ENCODE peak calls at places on chromosomes 11 and 22, in eight cellular contexts. One of them, this sample, is unnamed.
A peak's percentile ranks its signal among the peaks of the same experiment; 100 is the strongest.

GRCh38 chr11:45928535-45929215 is 6.2 kb downstream of the LARGE2 start:
- DNase-seq in CD8-positive, alpha-beta T cell: no peak
- DNase-seq in PC-3: no peak
- DNase-seq in adrenal gland: peak; percentile 45
- DNase-seq in ovary: no peak
- DNase-seq in CD4-positive, alpha-beta T cell: no peak
- DNase-seq in fibroblast of lung: no peak
- DNase-seq in right cardiac atrium: no peak
- DNase-seq in this sample: no peak

GRCh38 chr11:58866788-58867187 is 22.3 kb upstream of the GLYATL2 start:
- DNase-seq in adrenal gland: no peak
- DNase-seq in PC-3: no peak
- DNase-seq in fibroblast of lung: peak; percentile 4
- DNase-seq in ovary: no peak
- DNase-seq in CD4-positive, alpha-beta T cell: no peak
- DNase-seq in right cardiac atrium: no peak
- DNase-seq in CD8-positive, alpha-beta T cell: no peak
- DNase-seq in this sample: no peak

GRCh38 chr11:7899418-7899817 is 31.6 kb downstream of the OR10A6 start:
- DNase-seq in right cardiac atrium: no peak
- DNase-seq in CD8-positive, alpha-beta T cell: no peak
- DNase-seq in adrenal gland: no peak
- DNase-seq in fibroblast of lung: no peak
- DNase-seq in ovary: no peak
- DNase-seq in CD4-positive, alpha-beta T cell: no peak
- DNase-seq in PC-3: no peak
- DNase-seq in this sample: no peak

GRCh38 chr11:98185245-98185644 is 835.5 kb upstream of the CNTN5 start:
- DNase-seq in CD8-positive, alpha-beta T cell: no peak
- DNase-seq in PC-3: no peak
- DNase-seq in fibroblast of lung: no peak
- DNase-seq in adrenal gland: no peak
- DNase-seq in ovary: no peak
- DNase-seq in right cardiac atrium: peak; percentile 33
- DNase-seq in CD4-positive, alpha-beta T cell: no peak
- DNase-seq in this sample: no peak

GRCh38 chr11:44716256-44716655 is 10.5 kb upstream of the TSPAN18 start:
- DNase-seq in CD4-positive, alpha-beta T cell: no peak
- DNase-seq in adrenal gland: peak; percentile 61
- DNase-seq in fibroblast of lung: no peak
- DNase-seq in right cardiac atrium: no peak
- DNase-seq in PC-3: no peak
- DNase-seq in CD8-positive, alpha-beta T cell: no peak
- DNase-seq in ovary: no peak
- DNase-seq in this sample: no peak

GRCh38 chr11:35418847-35419712 is at the start of gene SLC1A2:
- DNase-seq in right cardiac atrium: peak; percentile 60
- DNase-seq in adrenal gland: no peak
- DNase-seq in ovary: no peak
- DNase-seq in CD8-positive, alpha-beta T cell: no peak
- DNase-seq in fibroblast of lung: peak; percentile 23
- DNase-seq in CD4-positive, alpha-beta T cell: no peak
- DNase-seq in PC-3: no peak
- DNase-seq in this sample: peak; percentile 78

GRCh38 chr11:70637949-70638598 is 239.7 kb downstream of the CTTN start:
- DNase-seq in right cardiac atrium: no peak
- DNase-seq in CD8-positive, alpha-beta T cell: no peak
- DNase-seq in fibroblast of lung: no peak
- DNase-seq in adrenal gland: no peak
- DNase-seq in PC-3: no peak
- DNase-seq in CD4-positive, alpha-beta T cell: no peak
- DNase-seq in ovary: no peak
- DNase-seq in this sample: no peak

GRCh38 chr22:39090426-39091064 is 6.5 kb upstream of the APOBEC3H start:
- DNase-seq in PC-3: peak; percentile 96
- DNase-seq in ovary: no peak
- DNase-seq in right cardiac atrium: peak; percentile 73
- DNase-seq in fibroblast of lung: no peak
- DNase-seq in CD8-positive, alpha-beta T cell: peak; percentile 82
- DNase-seq in CD4-positive, alpha-beta T cell: peak; percentile 79
- DNase-seq in adrenal gland: no peak
- DNase-seq in this sample: no peak

GRCh38 chr11:57255618-57256017 is 18.6 kb upstream of the APLNR start:
- DNase-seq in fibroblast of lung: no peak
- DNase-seq in CD4-positive, alpha-beta T cell: no peak
- DNase-seq in CD8-positive, alpha-beta T cell: no peak
- DNase-seq in PC-3: peak; percentile 18
- DNase-seq in ovary: no peak
- DNase-seq in right cardiac atrium: no peak
- DNase-seq in adrenal gland: no peak
- DNase-seq in this sample: no peak

GRCh38 chr22:20438066-20438677 is 547 bp upstream of the SCARF2 start:
- DNase-seq in ovary: peak; percentile 63
- DNase-seq in right cardiac atrium: no peak
- DNase-seq in fibroblast of lung: peak; percentile 64
- DNase-seq in CD8-positive, alpha-beta T cell: no peak
- DNase-seq in adrenal gland: no peak
- DNase-seq in CD4-positive, alpha-beta T cell: no peak
- DNase-seq in PC-3: no peak
- DNase-seq in this sample: no peak

GRCh38 chr11:43576834-43577521 is 103.6 kb upstream of the HSD17B12 start:
- DNase-seq in CD8-positive, alpha-beta T cell: no peak
- DNase-seq in fibroblast of lung: peak; percentile 46
- DNase-seq in CD4-positive, alpha-beta T cell: no peak
- DNase-seq in ovary: peak; percentile 59
- DNase-seq in right cardiac atrium: peak; percentile 73
- DNase-seq in adrenal gland: peak; percentile 70
- DNase-seq in PC-3: peak; percentile 48
- DNase-seq in this sample: no peak

GRCh38 chr22:49186756-49187155 is 640.9 kb downstream of the BRD1 start:
- DNase-seq in CD8-positive, alpha-beta T cell: no peak
- DNase-seq in right cardiac atrium: no peak
- DNase-seq in adrenal gland: no peak
- DNase-seq in ovary: no peak
- DNase-seq in PC-3: no peak
- DNase-seq in CD4-positive, alpha-beta T cell: no peak
- DNase-seq in fibroblast of lung: no peak
- DNase-seq in this sample: no peak

GRCh38 chr22:24694971-24695928 is 79.3 kb downstream of the PIWIL3 start:
- DNase-seq in CD4-positive, alpha-beta T cell: no peak
- DNase-seq in PC-3: no peak
- DNase-seq in ovary: no peak
- DNase-seq in fibroblast of lung: no peak
- DNase-seq in CD8-positive, alpha-beta T cell: no peak
- DNase-seq in right cardiac atrium: no peak
- DNase-seq in adrenal gland: no peak
- DNase-seq in this sample: no peak

GRCh38 chr22:35313311-35314121 is 13.8 kb downstream of the TOM1 start:
- DNase-seq in right cardiac atrium: no peak
- DNase-seq in ovary: no peak
- DNase-seq in CD8-positive, alpha-beta T cell: no peak
- DNase-seq in adrenal gland: peak; percentile 89
- DNase-seq in fibroblast of lung: peak; percentile 96
- DNase-seq in CD4-positive, alpha-beta T cell: no peak
- DNase-seq in PC-3: peak; percentile 61
- DNase-seq in this sample: no peak

GRCh38 chr11:122140535-122140934 is 24.5 kb upstream of the BLID start:
- DNase-seq in adrenal gland: no peak
- DNase-seq in CD4-positive, alpha-beta T cell: no peak
- DNase-seq in CD8-positive, alpha-beta T cell: no peak
- DNase-seq in PC-3: peak; percentile 93
- DNase-seq in ovary: no peak
- DNase-seq in fibroblast of lung: peak; percentile 94
- DNase-seq in right cardiac atrium: no peak
- DNase-seq in this sample: no peak

GRCh38 chr11:102900346-102900745 is 25.6 kb upstream of the MMP12 start:
- DNase-seq in adrenal gland: no peak
- DNase-seq in PC-3: no peak
- DNase-seq in CD4-positive, alpha-beta T cell: no peak
- DNase-seq in ovary: no peak
- DNase-seq in right cardiac atrium: no peak
- DNase-seq in CD8-positive, alpha-beta T cell: no peak
- DNase-seq in fibroblast of lung: no peak
- DNase-seq in this sample: no peak

GRCh38 chr11:35403765-35404396 is 15.5 kb downstream of the SLC1A2 start:
- DNase-seq in PC-3: no peak
- DNase-seq in fibroblast of lung: no peak
- DNase-seq in right cardiac atrium: no peak
- DNase-seq in CD8-positive, alpha-beta T cell: no peak
- DNase-seq in ovary: no peak
- DNase-seq in CD4-positive, alpha-beta T cell: no peak
- DNase-seq in adrenal gland: no peak
- DNase-seq in this sample: no peak

GRCh38 chr22:50246242-50247175 is 1.7 kb upstream of the TUBGCP6 start:
- DNase-seq in ovary: no peak
- DNase-seq in adrenal gland: no peak
- DNase-seq in fibroblast of lung: no peak
- DNase-seq in PC-3: peak; percentile 23
- DNase-seq in CD4-positive, alpha-beta T cell: no peak
- DNase-seq in right cardiac atrium: no peak
- DNase-seq in CD8-positive, alpha-beta T cell: no peak
- DNase-seq in this sample: no peak

GRCh38 chr22:50247748-50248147 is 2.9 kb upstream of the TUBGCP6 start:
- DNase-seq in right cardiac atrium: no peak
- DNase-seq in CD4-positive, alpha-beta T cell: peak; percentile 35
- DNase-seq in adrenal gland: no peak
- DNase-seq in PC-3: peak; percentile 34
- DNase-seq in ovary: no peak
- DNase-seq in CD8-positive, alpha-beta T cell: no peak
- DNase-seq in fibroblast of lung: peak; percentile 67
- DNase-seq in this sample: no peak

GRCh38 chr22:50250249-50250554 is 863 bp downstream of the HDAC10 start:
- DNase-seq in ovary: no peak
- DNase-seq in CD4-positive, alpha-beta T cell: no peak
- DNase-seq in PC-3: no peak
- DNase-seq in adrenal gland: no peak
- DNase-seq in right cardiac atrium: peak; percentile 73
- DNase-seq in fibroblast of lung: no peak
- DNase-seq in CD8-positive, alpha-beta T cell: no peak
- DNase-seq in this sample: no peak

GRCh38 chr22:50249382-50250248 is 1.4 kb downstream of the HDAC10 start:
- DNase-seq in CD4-positive, alpha-beta T cell: no peak
- DNase-seq in ovary: no peak
- DNase-seq in right cardiac atrium: peak; percentile 56
- DNase-seq in PC-3: no peak
- DNase-seq in fibroblast of lung: no peak
- DNase-seq in adrenal gland: no peak
- DNase-seq in CD8-positive, alpha-beta T cell: no peak
- DNase-seq in this sample: no peak

GRCh38 chr22:50248192-50249084 is 2.6 kb downstream of the HDAC10 start:
- DNase-seq in adrenal gland: no peak
- DNase-seq in fibroblast of lung: no peak
- DNase-seq in PC-3: no peak
- DNase-seq in right cardiac atrium: no peak
- DNase-seq in CD8-positive, alpha-beta T cell: no peak
- DNase-seq in ovary: no peak
- DNase-seq in CD4-positive, alpha-beta T cell: no peak
- DNase-seq in this sample: no peak
- H3K27ac ChIP-seq in adrenal gland: no peak overlapping the region
- H3K27ac ChIP-seq in fibroblast of lung: peak overlapping the region; percentile 34
- H3K27ac ChIP-seq in PC-3: no peak overlapping the region
- H3K27ac ChIP-seq in right cardiac atrium: no peak overlapping the region
- H3K27ac ChIP-seq in CD8-positive, alpha-beta T cell: no peak overlapping the region
- H3K27ac ChIP-seq in ovary: no peak overlapping the region
- H3K27ac ChIP-seq in CD4-positive, alpha-beta T cell: no peak overlapping the region
- H3K27ac ChIP-seq in this sample: no peak overlapping the region

DNA sequence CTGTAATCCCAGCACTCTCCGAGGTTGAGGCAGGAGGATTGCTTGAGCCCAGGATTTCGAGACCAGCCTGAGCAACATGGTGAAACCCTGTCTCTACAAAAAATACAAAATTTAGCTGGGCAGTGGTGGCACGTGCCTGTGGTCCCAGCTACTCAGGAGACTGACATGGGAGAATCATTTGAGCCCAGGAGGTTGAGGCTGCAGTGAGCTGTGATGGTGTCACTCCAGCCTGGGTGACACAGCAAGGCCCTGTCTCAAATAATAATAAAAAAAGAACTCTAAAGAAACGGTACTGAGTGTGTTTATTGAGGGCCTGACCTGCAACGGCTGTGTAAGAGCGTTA is 52.7 kb downstream of the PRDM10 start:
- DNase-seq in ovary: no peak
- DNase-seq in fibroblast of lung: no peak
- DNase-seq in adrenal gland: no peak
- DNase-seq in CD4-positive, alpha-beta T cell: no peak
- DNase-seq in PC-3: no peak
- DNase-seq in CD8-positive, alpha-beta T cell: no peak
- DNase-seq in right cardiac atrium: no peak
- DNase-seq in this sample: no peak
- H3K27ac ChIP-seq in ovary: no peak overlapping the region
- H3K27ac ChIP-seq in fibroblast of lung: no peak overlapping the region
- H3K27ac ChIP-seq in adrenal gland: peak overlapping the region; percentile 75
- H3K27ac ChIP-seq in CD4-positive, alpha-beta T cell: no peak overlapping the region
- H3K27ac ChIP-seq in PC-3: no peak overlapping the region
- H3K27ac ChIP-seq in CD8-positive, alpha-beta T cell: no peak overlapping the region
- H3K27ac ChIP-seq in right cardiac atrium: no peak overlapping the region
- H3K27ac ChIP-seq in this sample: no peak overlapping the region

DNA sequence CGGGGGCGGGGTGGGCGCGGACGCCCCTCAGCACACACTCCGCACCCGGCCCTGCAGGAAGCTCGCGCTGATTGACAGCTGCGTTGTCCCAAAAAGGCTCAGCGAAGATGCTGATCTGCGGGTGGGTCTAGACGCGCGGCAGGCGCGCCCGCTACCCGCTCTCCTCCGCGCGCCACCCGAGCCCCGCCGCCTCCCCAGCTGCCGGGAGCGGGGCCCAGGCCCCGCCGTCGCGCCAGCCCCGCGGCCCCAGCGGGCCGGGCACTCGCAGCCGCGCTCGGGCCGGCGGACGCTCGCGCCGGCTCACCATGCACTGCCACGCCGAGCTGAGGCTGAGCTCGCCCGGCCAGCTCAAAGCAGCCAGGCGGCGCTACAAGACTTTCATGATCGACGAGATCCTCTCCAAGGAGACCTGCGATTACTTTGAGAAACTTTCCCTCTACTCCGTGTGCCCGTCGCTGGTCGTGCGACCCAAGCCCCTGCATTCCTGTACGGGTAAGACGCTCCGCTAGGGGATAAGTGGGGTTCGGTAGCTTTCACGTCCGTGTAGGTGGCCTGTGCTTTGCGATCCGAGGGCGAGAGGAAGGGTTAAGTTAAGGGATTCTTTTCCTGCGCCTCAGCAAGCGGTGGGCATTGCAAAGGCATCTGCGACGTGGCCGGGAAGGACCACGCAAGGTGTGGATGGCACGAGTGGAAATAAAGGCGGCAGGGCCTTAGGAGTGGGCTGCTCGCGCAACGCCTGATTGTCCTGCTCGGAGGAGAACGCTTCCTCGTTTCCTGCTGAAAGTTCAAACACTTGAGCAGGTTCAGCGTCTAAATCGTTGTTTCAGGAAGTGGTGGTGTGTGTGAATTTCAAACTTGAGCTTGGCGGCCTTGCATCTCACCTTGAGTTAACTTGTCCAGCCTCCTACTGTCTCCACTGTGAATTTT is at the start of gene BARX2:
- DNase-seq in CD8-positive, alpha-beta T cell: no peak
- DNase-seq in right cardiac atrium: peak; percentile 70
- DNase-seq in fibroblast of lung: peak; percentile 66
- DNase-seq in PC-3: peak; percentile 86
- DNase-seq in adrenal gland: no peak
- DNase-seq in CD4-positive, alpha-beta T cell: no peak
- DNase-seq in ovary: no peak
- DNase-seq in this sample: no peak
- H3K27ac ChIP-seq in CD8-positive, alpha-beta T cell: no peak within 1 kb of the TSS
- H3K27ac ChIP-seq in right cardiac atrium: no peak within 1 kb of the TSS
- H3K27ac ChIP-seq in fibroblast of lung: no peak within 1 kb of the TSS
- H3K27ac ChIP-seq in PC-3: no peak within 1 kb of the TSS
- H3K27ac ChIP-seq in adrenal gland: no peak within 1 kb of the TSS
- H3K27ac ChIP-seq in CD4-positive, alpha-beta T cell: no peak within 1 kb of the TSS
- H3K27ac ChIP-seq in ovary: no peak within 1 kb of the TSS
- H3K27ac ChIP-seq in this sample: peak within 1 kb of the TSS; percentile 8

GRCh38 chr11:64859542-64860414 is 15.3 kb upstream of the CDC42BPG start:
- DNase-seq in adrenal gland: no peak
- DNase-seq in fibroblast of lung: no peak
- DNase-seq in ovary: no peak
- DNase-seq in PC-3: no peak
- DNase-seq in right cardiac atrium: peak; percentile 52
- DNase-seq in CD8-positive, alpha-beta T cell: no peak
- DNase-seq in CD4-positive, alpha-beta T cell: peak; percentile 41
- DNase-seq in this sample: no peak
- H3K27ac ChIP-seq in adrenal gland: peak overlapping the region; percentile 83
- H3K27ac ChIP-seq in fibroblast of lung: no peak overlapping the region
- H3K27ac ChIP-seq in ovary: no peak overlapping the region
- H3K27ac ChIP-seq in PC-3: no peak overlapping the region
- H3K27ac ChIP-seq in right cardiac atrium: no peak overlapping the region
- H3K27ac ChIP-seq in CD8-positive, alpha-beta T cell: peak overlapping the region; percentile 71
- H3K27ac ChIP-seq in CD4-positive, alpha-beta T cell: peak overlapping the region; percentile 87
- H3K27ac ChIP-seq in this sample: no peak overlapping the region

This sample was measured in caudate nucleus.